ENCODE peak calls at places on chromosomes 6 and 20, in ten cellular contexts. G is ovary, N is vagina, U is GM12892, S is uterus, I is esophagus squamous epithelium, Q is lower leg skin, D is transverse colon, T is IMR-90, R is HCT116. V is an unnamed sample.
A peak's percentile ranks its signal among the peaks of the same experiment; 100 is the strongest.

GRCh38 chr6:105898286-105898685 is 187.8 kb upstream of the PRDM1 start:
- DNase-seq in G (no peak), N (no peak), U (no peak), S (no peak), I (no peak), Q (no peak), D (peak; percentile 19), T (peak; percentile 98), R (no peak), V (peak; percentile 9)

GRCh38 chr20:4999788-5000187 is 1.5 kb downstream of the SLC23A2 start:
- DNase-seq in G (no peak), N (no peak), U (no peak), S (no peak), I (no peak), Q (no peak), D (no peak), T (no peak), R (no peak), V (no peak)

GRCh38 chr6:44253307-44254101 is 3.8 kb downstream of the SLC35B2 start:
- DNase-seq in G (peak; percentile 23), N (no peak), U (no peak), S (no peak), I (no peak), Q (no peak), D (peak; percentile 68), T (no peak), R (no peak), V (no peak)

GRCh38 chr6:142833054-142833453 is 111.9 kb downstream of the HIVEP2 start:
- DNase-seq in G (no peak), N (no peak), U (no peak), S (no peak), I (no peak), Q (no peak), D (no peak), T (peak; percentile 98), R (no peak), V (no peak)

GRCh38 chr6:123759472-123759871 is 44.2 kb upstream of the NKAIN2 start:
- DNase-seq in G (no peak), N (no peak), U (no peak), S (no peak), I (no peak), Q (no peak), D (no peak), T (no peak), R (no peak), V (no peak)

GRCh38 chr6:44780161-44780560 is 392.7 kb downstream of the CDC5L start:
- DNase-seq in G (no peak), N (no peak), U (no peak), S (no peak), I (no peak), Q (no peak), D (no peak), T (no peak), R (no peak), V (no peak)

GRCh38 chr6:100808638-100809275 is 72.4 kb downstream of the ASCC3 start:
- DNase-seq in G (no peak), N (no peak), U (no peak), S (no peak), I (no peak), Q (no peak), D (no peak), T (peak; percentile 86), R (no peak), V (no peak)

GRCh38 chr20:44683263-44684046 is 31.7 kb upstream of the CCN5 start:
- DNase-seq in G (no peak), N (no peak), U (peak; percentile 74), S (no peak), I (no peak), Q (no peak), D (peak; percentile 56), T (peak; percentile 42), R (peak; percentile 59), V (peak; percentile 55)

GRCh38 chr20:36268501-36269342 is 32.4 kb downstream of the AAR2 start:
- DNase-seq in G (no peak), N (no peak), U (no peak), S (no peak), I (no peak), Q (no peak), D (no peak), T (no peak), R (no peak), V (no peak)

GRCh38 chr6:167137881-167138280 is 15.0 kb downstream of the CCR6 start:
- DNase-seq in G (no peak), N (no peak), U (no peak), S (no peak), I (no peak), Q (no peak), D (no peak), T (no peak), R (no peak), V (no peak)

GRCh38 chr6:150229775-150230561 is 87.1 kb downstream of the PPP1R14C start:
- DNase-seq in G (no peak), N (no peak), U (no peak), S (no peak), I (no peak), Q (no peak), D (no peak), T (peak; percentile 56), R (no peak), V (peak; percentile 12)

GRCh38 chr6:1630212-1630770 is 20.6 kb downstream of the FOXC1 start:
- DNase-seq in G (no peak), N (no peak), U (no peak), S (no peak), I (no peak), Q (no peak), D (no peak), T (no peak), R (no peak), V (no peak)

GRCh38 chr6:106109043-106109442 is 22.9 kb downstream of the PRDM1 start:
- DNase-seq in G (no peak), N (no peak), U (no peak), S (no peak), I (no peak), Q (no peak), D (no peak), T (no peak), R (no peak), V (no peak)

DNA sequence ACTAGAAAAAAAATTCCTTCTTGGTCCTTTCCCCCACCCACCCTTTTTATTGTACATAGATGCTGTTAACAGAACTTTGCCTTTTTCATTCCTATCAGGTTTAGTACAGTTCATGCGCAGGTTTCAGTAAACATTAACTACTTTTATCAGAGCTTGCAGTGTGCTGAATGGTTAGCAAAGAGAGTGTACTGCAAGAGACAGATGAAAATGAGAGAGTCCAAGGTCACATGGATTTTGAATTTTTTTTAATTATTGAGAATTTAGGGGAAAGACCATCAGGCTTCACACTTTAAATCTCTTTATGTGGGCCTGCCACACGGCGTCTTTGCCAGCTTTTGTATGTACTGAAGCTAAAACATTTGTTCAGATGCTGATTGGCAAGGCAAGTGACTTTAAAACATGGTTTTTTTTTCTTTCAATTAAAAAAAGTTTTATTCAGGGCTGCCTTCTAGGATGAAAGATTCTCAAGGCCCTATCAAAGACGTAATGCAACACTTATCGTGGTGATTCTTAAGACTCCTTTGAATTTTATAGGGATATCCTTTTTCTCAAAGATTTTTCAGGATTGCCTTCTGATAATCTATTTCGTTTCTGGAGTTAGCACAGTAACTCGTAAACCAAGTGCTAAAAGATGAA is 32.2 kb downstream of the RREB1 start:
- DNase-seq in G (no peak), N (no peak), U (no peak), S (no peak), I (no peak), Q (no peak), D (no peak), T (no peak), R (no peak), V (no peak)
- TF ChIP-seq POLR2A in G (no peak), N (no peak), U (no peak), S (no peak), I (no peak), Q (no peak), D (no peak), T (no peak), R (no peak), V (no peak)

GRCh38 chr6:3356824-3357420 is 98.2 kb downstream of the PSMG4 start:
- DNase-seq in G (no peak), N (no peak), U (no peak), S (no peak), I (no peak), Q (no peak), D (no peak), T (no peak), R (no peak), V (no peak)

GRCh38 chr6:3355011-3355357 is 96.2 kb downstream of the PSMG4 start:
- DNase-seq in G (no peak), N (no peak), U (no peak), S (no peak), I (no peak), Q (no peak), D (no peak), T (no peak), R (no peak), V (no peak)

GRCh38 chr6:3356056-3356823 is 97.5 kb downstream of the PSMG4 start:
- DNase-seq in G (peak; percentile 67), N (no peak), U (peak; percentile 60), S (peak; percentile 72), I (peak; percentile 29), Q (peak; percentile 83), D (peak; percentile 77), T (peak; percentile 63), R (peak; percentile 44), V (peak; percentile 79)

GRCh38 chr6:3353939-3354338 is 95.2 kb downstream of the PSMG4 start:
- DNase-seq in G (no peak), N (no peak), U (no peak), S (no peak), I (no peak), Q (no peak), D (no peak), T (no peak), R (no peak), V (no peak)

GRCh38 chr6:3355358-3356055 is 96.8 kb downstream of the PSMG4 start:
- DNase-seq in G (peak; percentile 59), N (no peak), U (no peak), S (peak; percentile 41), I (no peak), Q (peak; percentile 58), D (peak; percentile 46), T (no peak), R (no peak), V (no peak)
- TF ChIP-seq POLR2A in G (no peak), N (no peak), U (no peak), S (no peak), I (peak; percentile 8), Q (no peak), D (peak; percentile 29), T (no peak), R (no peak), V (no peak)

DNA sequence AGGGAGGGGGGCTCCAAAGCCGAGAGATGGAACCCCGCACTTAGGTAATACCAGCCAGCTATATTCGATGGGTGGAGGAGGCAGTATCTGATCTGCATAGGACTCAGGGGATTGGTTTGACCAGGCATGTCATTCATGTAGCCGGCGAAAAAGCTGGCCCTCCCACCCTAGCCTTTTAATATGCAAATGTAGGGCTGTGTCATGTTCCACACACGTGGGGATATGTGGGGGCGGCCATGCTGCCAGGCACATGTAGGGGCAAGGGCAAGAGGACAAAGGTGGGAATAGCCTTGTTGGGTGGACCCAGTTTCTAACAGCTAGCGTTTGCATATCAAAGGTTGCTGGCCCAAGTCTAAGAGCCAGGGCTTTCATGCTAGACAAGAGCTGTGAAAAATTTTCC is 39.1 kb upstream of the DDR1 start:
- DNase-seq in G (no peak), N (no peak), U (no peak), S (no peak), I (no peak), Q (no peak), D (no peak), T (no peak), R (no peak), V (no peak)
- TF ChIP-seq POLR2A in G (no peak), N (no peak), U (no peak), S (no peak), I (no peak), Q (no peak), D (no peak), T (no peak), R (no peak), V (no peak)

GRCh38 chr6:33410711-33411631 is at the start of gene PHF1:
- DNase-seq in G (peak; percentile 87), N (no peak), U (peak; percentile 80), S (no peak), I (no peak), Q (no peak), D (peak; percentile 84), T (peak; percentile 80), R (peak; percentile 60), V (no peak)
- TF ChIP-seq POLR2A in G (peak; percentile 65), N (peak; percentile 47), U (peak; percentile 46), S (peak; percentile 69), I (peak; percentile 67), Q (no peak), D (peak; percentile 60), T (peak; percentile 65), R (peak; percentile 38), V (peak; percentile 57)

V was measured in H54.